ENCODE peak calls at places on chromosomes 1 and 21, in four cellular contexts. Y is transverse colon, V is PC-9, E is MM.1S. N is an unnamed sample.

GRCh38 chr1:26772687-26773086 is 15.1 kb upstream of the PIGV start:
- DNase-seq in Y (no peak), V (no peak), E (no peak), N (peak; percentile 96)

GRCh38 chr21:28207776-28208175 is 784.9 kb downstream of the LTN1 start:
- DNase-seq in V (no peak), E (no peak), Y (no peak), N (peak; percentile 55)

GRCh38 chr1:114695430-114696093 is at the start of gene AMPD1:
- DNase-seq in Y (peak; percentile 11), E (peak; percentile 89), V (no peak), N (peak; percentile 29)

GRCh38 chr21:35204850-35205564 is 155.9 kb upstream of the RUNX1 start:
- DNase-seq in E (no peak), Y (peak; percentile 47), V (no peak), N (no peak)

GRCh38 chr1:173523329-173523728 is 46.2 kb downstream of the PRDX6 start:
- DNase-seq in Y (no peak), E (no peak), V (no peak), N (no peak)

GRCh38 chr1:152029144-152029936 is 7.5 kb downstream of the S100A11 start:
- DNase-seq in V (peak; percentile 77), E (no peak), Y (no peak), N (no peak)

GRCh38 chr1:58618303-58618702 is 41.3 kb upstream of the TACSTD2 start:
- DNase-seq in V (peak; percentile 89), Y (peak; percentile 18), E (no peak), N (peak; percentile 90)

GRCh38 chr1:25771246-25772114 is 28.5 kb upstream of the SELENON start:
- DNase-seq in V (no peak), E (no peak), Y (peak; percentile 50), N (no peak)

GRCh38 chr1:51621161-51621560 is 4.3 kb downstream of the OSBPL9 start:
- DNase-seq in V (no peak), E (no peak), Y (no peak), N (no peak)

GRCh38 chr1:100142343-100142742 is 9.4 kb downstream of the TRMT13 start:
- DNase-seq in E (no peak), Y (no peak), V (no peak), N (no peak)

GRCh38 chr21:43609501-43610340 is 49.6 kb downstream of the HSF2BP start:
- DNase-seq in Y (peak; percentile 71), E (no peak), V (peak; percentile 79), N (no peak)

GRCh38 chr1:64220241-64220640 is 16.8 kb downstream of the UBE2U start:
- DNase-seq in E (no peak), Y (no peak), V (no peak), N (no peak)

GRCh38 chr1:161130266-161130665 is 2.2 kb downstream of the DEDD start:
- DNase-seq in E (no peak), Y (no peak), V (no peak), N (no peak)

GRCh38 chr1:14756617-14757259 is 158.3 kb downstream of the KAZN start:
- DNase-seq in V (no peak), E (no peak), Y (no peak), N (no peak)

GRCh38 chr21:28193189-28193588 is 799.5 kb downstream of the LTN1 start:
- DNase-seq in V (no peak), Y (no peak), E (no peak), N (no peak)

GRCh38 chr1:3275471-3276340 is 178.8 kb upstream of the ARHGEF16 start:
- DNase-seq in E (no peak), Y (no peak), V (no peak), N (peak; percentile 24)

GRCh38 chr1:168693197-168693871 is 35.7 kb downstream of the DPT start:
- DNase-seq in Y (peak; percentile 70), E (no peak), V (no peak), N (no peak)

GRCh38 chr1:156616463-156616862 is 2.8 kb upstream of the HAPLN2 start:
- DNase-seq in E (no peak), V (no peak), Y (no peak), N (no peak)

GRCh38 chr1:206975313-206975712 is 5.1 kb upstream of the FCAMR start:
- DNase-seq in V (no peak), Y (peak; percentile 71), E (no peak), N (no peak)

GRCh38 chr1:228487336-228488106 is at the start of gene RNF187:
- DNase-seq in Y (peak; percentile 91), E (peak; percentile 91), V (no peak), N (no peak)

GRCh38 chr21:44927587-44928461 is 7.1 kb upstream of the ITGB2 start:
- DNase-seq in Y (peak; percentile 54), V (peak; percentile 95), E (no peak), N (no peak)

GRCh38 chr1:202058001-202058908 is 47.9 kb downstream of the ELF3 start:
- DNase-seq in V (peak; percentile 98), Y (no peak), E (no peak), N (no peak)

GRCh38 chr1:217133958-217134856 is 411.0 kb upstream of the ESRRG start:
- DNase-seq in Y (no peak), V (no peak), E (no peak), N (no peak)

GRCh38 chr1:174982971-174983689 is 16.6 kb upstream of the CACYBP start:
- DNase-seq in V (peak; percentile 59), Y (no peak), E (peak; percentile 81), N (no peak)

GRCh38 chr1:48756704-48757316 is 19.9 kb downstream of the BEND5 start:
- DNase-seq in V (no peak), Y (no peak), E (no peak), N (no peak)

GRCh38 chr1:54342306-54342705 is 63.9 kb downstream of the SSBP3 start:
- DNase-seq in Y (peak; percentile 62), E (no peak), V (no peak), N (no peak)

GRCh38 chr1:85554630-85555327 is 25.8 kb upstream of the CCN1 start:
- DNase-seq in Y (no peak), V (no peak), E (no peak), N (no peak)

GRCh38 chr1:232047473-232047872 is 420.9 kb downstream of the DISC1 start:
- DNase-seq in V (no peak), Y (no peak), E (no peak), N (no peak)
- TF ChIP-seq CTCF in V (peak; percentile 36), Y (no peak), E (no peak), N (peak; percentile 29)

DNA sequence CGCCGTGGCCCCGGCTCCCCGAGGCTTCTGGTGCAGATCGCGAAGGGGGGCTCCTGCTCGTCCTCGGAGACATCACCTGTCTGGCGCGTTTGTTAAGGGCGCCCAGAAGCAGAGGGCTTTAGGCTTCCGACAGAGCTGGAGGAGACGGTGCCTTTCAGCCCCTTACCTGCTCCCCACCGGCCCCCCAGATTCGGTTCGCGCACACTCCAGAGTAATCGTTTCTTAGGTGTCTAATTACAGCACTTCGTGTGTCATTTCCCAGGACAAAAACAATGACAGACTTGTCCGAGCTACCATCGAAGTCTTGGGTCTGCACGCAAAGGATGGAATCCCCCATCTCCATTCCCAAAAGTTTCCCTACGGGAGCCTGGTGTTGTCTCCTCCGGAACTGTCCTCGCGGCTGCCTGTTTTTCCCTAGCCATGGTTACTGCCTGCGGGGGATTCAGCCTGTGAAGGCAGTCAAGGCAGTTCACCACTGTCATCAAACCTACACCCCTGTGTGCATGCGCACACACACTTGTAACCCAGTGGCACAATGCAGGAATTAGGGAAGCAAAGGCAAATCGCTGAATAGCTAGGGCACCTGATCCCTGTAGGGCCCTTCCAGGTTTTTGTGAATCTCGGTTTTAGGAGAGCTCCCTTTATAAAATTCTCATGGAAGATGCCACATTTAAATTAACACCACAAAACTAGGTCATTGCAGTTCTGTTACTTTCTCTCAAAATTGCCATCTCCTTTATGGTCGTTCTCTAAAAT is 738 bp upstream of the CDC42BPA start:
- DNase-seq in E (no peak), V (no peak), Y (peak; percentile 43), N (no peak)
- H3K4me3 ChIP-seq in E (peak overlapping the region; percentile 77), V (peak overlapping the region; percentile 77), Y (peak overlapping the region; percentile 74), N (peak overlapping the region; percentile 85)

DNA sequence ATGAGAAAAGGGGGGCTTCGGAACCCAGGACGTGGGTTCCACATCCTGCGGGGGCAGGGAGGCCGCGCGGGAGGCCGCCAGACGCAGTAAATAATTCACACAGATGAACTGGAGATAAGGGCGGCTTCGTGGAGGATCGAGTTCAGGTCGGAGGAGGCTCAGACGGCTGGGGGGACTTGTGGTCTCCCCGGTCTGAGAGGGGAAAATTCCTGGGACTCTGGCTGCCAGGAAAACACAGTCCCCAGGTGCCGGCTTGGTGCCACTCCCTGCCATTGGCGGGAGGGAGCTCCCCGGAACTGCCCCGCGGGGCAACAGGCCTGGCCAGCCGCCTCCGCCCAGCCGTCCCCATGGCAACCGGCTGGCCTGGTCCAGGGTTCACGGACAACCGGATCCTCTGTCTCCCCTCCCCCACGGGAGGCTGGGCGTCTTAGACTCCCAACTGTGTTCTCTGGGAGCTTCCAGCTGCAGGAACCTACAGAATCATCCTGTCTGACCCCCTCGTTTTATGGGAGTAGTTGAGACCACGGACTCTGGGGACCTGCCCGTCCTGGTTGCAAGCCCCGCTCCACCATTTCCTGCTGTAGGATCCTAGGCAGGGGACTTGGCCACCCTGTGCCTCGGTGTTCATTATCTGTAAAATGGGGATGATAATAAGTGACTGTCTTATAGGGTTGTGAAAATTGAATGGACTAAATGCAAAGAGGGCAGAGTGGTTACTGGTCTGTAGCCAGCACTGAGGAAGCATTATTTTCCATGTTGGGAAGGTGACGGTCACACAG is 9.6 kb downstream of the CAMK2N1 start:
- DNase-seq in V (peak; percentile 71), E (no peak), Y (peak; percentile 96), N (no peak)
- TF ChIP-seq CTCF in V (no peak), E (no peak), Y (no peak), N (no peak)

GRCh38 chr1:197632651-197633050 is 142.6 kb downstream of the DENND1B start:
- DNase-seq in E (no peak), Y (no peak), V (no peak), N (no peak)
- H3K4me3 ChIP-seq in E (no peak overlapping the region), Y (no peak overlapping the region), V (no peak overlapping the region), N (no peak overlapping the region)

GRCh38 chr1:178241837-178242236 is 147.9 kb downstream of the RASAL2 start:
- DNase-seq in E (no peak), V (no peak), Y (no peak), N (no peak)
- TF ChIP-seq CTCF in E (peak; percentile 24), V (no peak), Y (no peak), N (no peak)

GRCh38 chr1:167544447-167544846 is 9.1 kb downstream of the CREG1 start:
- DNase-seq in E (no peak), V (peak; percentile 42), Y (peak; percentile 18), N (no peak)
- H3K4me3 ChIP-seq in E (no peak overlapping the region), V (no peak overlapping the region), Y (no peak overlapping the region), N (no peak overlapping the region)